ENCODE peak calls at places on chromosomes 7 and 10, in six cellular contexts. S, R, M, E, B and D are unnamed samples.
A peak's percentile ranks its signal among the peaks of the same experiment; 100 is the strongest.

GRCh38 chr7:73436031-73436929 is 2.7 kb downstream of the FZD9 start:
- DNase-seq in S (no peak), R (no peak), M (no peak), E (no peak), B (no peak), D (no peak)

GRCh38 chr7:44065431-44066110 is at the start of gene PGAM2:
- DNase-seq in S (no peak), R (no peak), M (no peak), E (no peak), B (peak; percentile 39), D (no peak)

GRCh38 chr7:112267944-112268691 is 61.6 kb downstream of the ZNF277 start:
- DNase-seq in S (no peak), R (no peak), M (no peak), E (no peak), B (no peak), D (no peak)

GRCh38 chr7:39085189-39085588 is 107.5 kb downstream of the POU6F2 start:
- DNase-seq in S (no peak), R (no peak), M (no peak), E (no peak), B (no peak), D (no peak)

GRCh38 chr10:16639457-16639856 is 117.8 kb upstream of the C1QL3 start:
- DNase-seq in S (no peak), R (no peak), M (no peak), E (no peak), B (no peak), D (no peak)

GRCh38 chr10:77563638-77564270 is 73.9 kb downstream of the KCNMA1 start:
- DNase-seq in S (no peak), R (no peak), M (no peak), E (no peak), B (no peak), D (no peak)

GRCh38 chr7:106824458-106824857 is 40.6 kb upstream of the PIK3CG start:
- DNase-seq in S (peak; percentile 61), R (no peak), M (no peak), E (no peak), B (no peak), D (no peak)

GRCh38 chr10:69180525-69181204 is 631 bp downstream of the SUPV3L1 start:
- DNase-seq in S (no peak), R (no peak), M (peak; percentile 1), E (peak; percentile 49), B (no peak), D (peak; percentile 16)

GRCh38 chr7:21850531-21851285 is 95.0 kb downstream of the CDCA7L start:
- DNase-seq in S (no peak), R (no peak), M (no peak), E (no peak), B (no peak), D (peak; percentile 20)

GRCh38 chr7:27154901-27155815 is 1.3 kb downstream of the HOXA7 start:
- DNase-seq in S (no peak), R (no peak), M (no peak), E (peak; percentile 33), B (no peak), D (no peak)

GRCh38 chr7:132569884-132570614 is 6.2 kb downstream of the PLXNA4 start:
- DNase-seq in S (no peak), R (no peak), M (no peak), E (no peak), B (no peak), D (no peak)

GRCh38 chr7:130489140-130489967 is 2.5 kb upstream of the MEST start:
- DNase-seq in S (no peak), R (no peak), M (no peak), E (no peak), B (no peak), D (peak; percentile 89)

GRCh38 chr10:76218045-76218444 is 786.6 kb downstream of the LRMDA start:
- DNase-seq in S (no peak), R (no peak), M (no peak), E (no peak), B (no peak), D (no peak)

GRCh38 chr10:11339013-11339412 is 272.4 kb downstream of the USP6NL start:
- DNase-seq in S (no peak), R (no peak), M (no peak), E (no peak), B (no peak), D (no peak)

GRCh38 chr7:44547536-44548221 is 6.5 kb upstream of the NPC1L1 start:
- DNase-seq in S (no peak), R (no peak), M (no peak), E (peak; percentile 10), B (no peak), D (no peak)

GRCh38 chr10:77637986-77638765 is 568 bp upstream of the KCNMA1 start:
- DNase-seq in S (no peak), R (no peak), M (no peak), E (no peak), B (peak; percentile 46), D (peak; percentile 45)

GRCh38 chr10:79130846-79131245 is 62.1 kb downstream of the ZMIZ1 start:
- DNase-seq in S (no peak), R (no peak), M (no peak), E (no peak), B (no peak), D (no peak)

GRCh38 chr7:133315332-133316040 is 62.6 kb downstream of the EXOC4 start:
- DNase-seq in S (no peak), R (no peak), M (no peak), E (no peak), B (no peak), D (peak; percentile 82)

GRCh38 chr10:98563811-98564210 is 117.1 kb upstream of the HPS1 start:
- DNase-seq in S (no peak), R (no peak), M (no peak), E (no peak), B (no peak), D (no peak)

GRCh38 chr7:109318146-109318545 is 748.5 kb downstream of the DNAJB9 start:
- DNase-seq in S (no peak), R (no peak), M (no peak), E (no peak), B (no peak), D (no peak)

GRCh38 chr10:104234934-104235333 is 2.8 kb upstream of the CFAP43 start:
- DNase-seq in S (no peak), R (no peak), M (no peak), E (peak; percentile 13), B (no peak), D (no peak)

GRCh38 chr10:65898055-65898454 is 1027.8 kb upstream of the LRRTM3 start:
- DNase-seq in S (no peak), R (no peak), M (no peak), E (no peak), B (no peak), D (no peak)

GRCh38 chr10:108208732-108209131 is 1044.2 kb upstream of the SORCS1 start:
- DNase-seq in S (no peak), R (no peak), M (no peak), E (no peak), B (no peak), D (no peak)

GRCh38 chr7:81159402-81159801 is 240.6 kb upstream of the SEMA3C start:
- DNase-seq in S (peak; percentile 13), R (no peak), M (no peak), E (no peak), B (no peak), D (peak; percentile 16)

GRCh38 chr10:84818956-84819355 is 490.6 kb downstream of the CCSER2 start:
- DNase-seq in S (no peak), R (no peak), M (no peak), E (no peak), B (no peak), D (no peak)

GRCh38 chr7:45645141-45645969 is 71.2 kb downstream of the ADCY1 start:
- DNase-seq in S (no peak), R (no peak), M (no peak), E (no peak), B (no peak), D (no peak)

GRCh38 chr7:106177738-106178592 is 65.9 kb upstream of the SYPL1 start:
- DNase-seq in S (no peak), R (no peak), M (no peak), E (peak; percentile 88), B (no peak), D (no peak)

GRCh38 chr7:4739528-4739992 is 35.9 kb upstream of the AP5Z1 start:
- DNase-seq in S (no peak), R (peak; percentile 17), M (no peak), E (no peak), B (no peak), D (peak; percentile 73)

GRCh38 chr7:14233026-14233897 is 243.8 kb upstream of the ETV1 start:
- DNase-seq in S (no peak), R (no peak), M (no peak), E (no peak), B (no peak), D (peak; percentile 49)

GRCh38 chr7:39606941-39607340 is 16.4 kb upstream of the RALA start:
- DNase-seq in S (no peak), R (no peak), M (no peak), E (no peak), B (no peak), D (no peak)

GRCh38 chr10:80829562-80829961 is 291.9 kb downstream of the SH2D4B start:
- DNase-seq in S (no peak), R (no peak), M (no peak), E (no peak), B (no peak), D (no peak)

GRCh38 chr10:119669975-119670640 is 18.9 kb downstream of the BAG3 start:
- DNase-seq in S (no peak), R (no peak), M (no peak), E (no peak), B (no peak), D (no peak)

DNA sequence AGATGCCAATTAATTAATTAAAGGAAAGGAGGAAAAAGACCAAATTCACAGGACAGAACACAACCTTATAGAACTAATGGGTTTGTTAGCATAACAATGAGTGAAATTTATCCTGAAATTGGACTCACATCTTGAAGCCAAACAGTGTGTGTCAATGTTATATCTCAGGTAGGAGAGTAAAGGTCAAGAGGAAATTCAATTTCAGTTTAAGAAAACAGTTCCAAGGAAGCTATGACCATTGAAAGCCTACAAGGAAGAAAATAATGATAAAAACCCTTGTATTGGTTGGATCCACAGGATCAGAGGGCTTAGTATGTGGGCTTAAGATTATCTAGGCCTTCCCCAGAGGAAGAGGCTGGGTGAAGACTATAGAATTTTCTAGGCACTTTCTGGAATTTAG is 198.9 kb upstream of the AOAH start:
- DNase-seq in S (no peak), R (no peak), M (no peak), E (no peak), B (no peak), D (no peak)
- TF ChIP-seq CTCF in S (no peak), R (no peak), M (no peak), E (no peak), B (no peak), D (no peak)

GRCh38 chr10:6579904-6580278 is at the start of gene PRKCQ:
- DNase-seq in S (no peak), R (no peak), M (no peak), E (no peak), B (peak; percentile 41), D (no peak)
- TF ChIP-seq CTCF in S (no peak), R (no peak), M (no peak), E (no peak), B (no peak), D (no peak)

GRCh38 chr7:78578701-78579100 is 780.1 kb downstream of the PHTF2 start:
- DNase-seq in S (no peak), R (no peak), M (no peak), E (no peak), B (no peak), D (no peak)
- TF ChIP-seq CTCF in S (no peak), R (no peak), M (no peak), E (no peak), B (no peak), D (no peak)

GRCh38 chr10:102112210-102112817 is 7.9 kb downstream of the LDB1 start:
- DNase-seq in S (no peak), R (no peak), M (no peak), E (no peak), B (no peak), D (no peak)
- TF ChIP-seq CTCF in S (peak; percentile 63), R (peak; percentile 20), M (no peak), E (peak; percentile 65), B (peak; percentile 42), D (peak; percentile 30)